ENCODE peak calls at places on chromosomes 7 and 10, in seven cellular contexts. L is A172, G is DND-41, W is PC-3, K is BE2C, N is left lobe of liver, E is transverse colon. X is an unnamed sample.

GRCh38 chr10:11213156-11213555 is 195.5 kb downstream of the CELF2 start:
- DNase-seq in L (no peak), G (no peak), W (no peak), K (no peak), N (no peak), E (no peak), X (no peak)

GRCh38 chr10:78551184-78552005 is 517.4 kb upstream of the ZMIZ1 start:
- DNase-seq in L (no peak), G (peak), W (no peak), K (peak), N (peak), E (no peak), X (no peak)

GRCh38 chr7:31091926-31092325 is 39.8 kb downstream of the ADCYAP1R1 start:
- DNase-seq in L (no peak), G (no peak), W (no peak), K (no peak), N (no peak), E (no peak), X (no peak)

GRCh38 chr7:5173490-5173889 is 16.5 kb upstream of the WIPI2 start:
- DNase-seq in L (no peak), G (no peak), W (no peak), K (no peak), N (no peak), E (no peak), X (no peak)

GRCh38 chr10:3330687-3331086 is 158.1 kb upstream of the PITRM1 start:
- DNase-seq in L (peak), G (no peak), W (peak), K (no peak), N (no peak), E (no peak), X (peak)

GRCh38 chr10:8312861-8313260 is 258.4 kb downstream of the GATA3 start:
- DNase-seq in L (peak), G (no peak), W (peak), K (peak), N (no peak), E (no peak), X (no peak)

GRCh38 chr10:62839595-62839994 is 23.4 kb upstream of the EGR2 start:
- DNase-seq in L (no peak), G (no peak), W (no peak), K (no peak), N (no peak), E (no peak), X (no peak)

GRCh38 chr10:12909836-12910185 is 91.7 kb downstream of the CCDC3 start:
- DNase-seq in L (peak), G (no peak), W (peak), K (no peak), N (peak), E (peak), X (peak)

GRCh38 chr7:16129431-16130126 is 291.8 kb downstream of the CRPPA start:
- DNase-seq in L (peak), G (no peak), W (peak), K (no peak), N (no peak), E (no peak), X (peak)

GRCh38 chr10:772227-772637 is 82.8 kb upstream of the DIP2C start:
- DNase-seq in L (no peak), G (no peak), W (no peak), K (no peak), N (no peak), E (no peak), X (no peak)

GRCh38 chr7:64618785-64619456 is 47.0 kb upstream of the ZNF107 start:
- DNase-seq in L (peak), G (peak), W (peak), K (peak), N (no peak), E (no peak), X (peak)

GRCh38 chr7:87216701-87217508 is 2.6 kb downstream of the TMEM243 start:
- DNase-seq in L (no peak), G (no peak), W (no peak), K (no peak), N (no peak), E (peak), X (no peak)

GRCh38 chr10:77247076-77247561 is 390.5 kb downstream of the KCNMA1 start:
- DNase-seq in L (peak), G (no peak), W (peak), K (no peak), N (peak), E (no peak), X (no peak)

GRCh38 chr7:70951271-70951962 is 180.5 kb upstream of the GALNT17 start:
- DNase-seq in L (no peak), G (no peak), W (no peak), K (no peak), N (no peak), E (no peak), X (no peak)

GRCh38 chr7:1323178-1324027 is 90.7 kb downstream of the UNCX start:
- DNase-seq in L (no peak), G (no peak), W (no peak), K (no peak), N (no peak), E (no peak), X (no peak)

GRCh38 chr7:116522247-116522646 is 2.6 kb upstream of the CAV1 start:
- DNase-seq in L (peak), G (no peak), W (peak), K (no peak), N (no peak), E (no peak), X (peak)

GRCh38 chr10:62992145-62992721 is 140.9 kb upstream of the NRBF2 start:
- DNase-seq in L (no peak), G (no peak), W (peak), K (no peak), N (no peak), E (no peak), X (peak)

GRCh38 chr7:932651-932975 is 21.9 kb downstream of the ADAP1 start:
- DNase-seq in L (no peak), G (no peak), W (no peak), K (peak), N (no peak), E (no peak), X (no peak)

GRCh38 chr10:45000138-45000763 is 472 bp upstream of the ZNF22 start:
- DNase-seq in L (no peak), G (no peak), W (peak), K (no peak), N (peak), E (peak), X (no peak)